ENCODE peak calls at places on chromosomes 4 and X, in seven cellular contexts. H is stimulated activated CD4-positive, alpha-beta T cell treated with anti-CD3 and anti-CD28 coated beads, Interleukin-15, amount 100 ng/mL, for 48 hours; R is stimulated activated CD8-positive, alpha-beta memory T cell treated with anti-CD3 and anti-CD28 coated beads, Interleukin-7, amount 100 ng/mL, for 1 hour; T is transverse colon; L is nephron progenitor cell; B is MM.1S; M is cardiac muscle cell. Z is an unnamed sample.

GRCh38 chr4:16496501-16496900 is 270.2 kb upstream of the TAPT1 start:
- DNase-seq in B (no peak), R (no peak), H (no peak), T (no peak), M (no peak), L (no peak), Z (no peak)

GRCh38 chr4:6204871-6205583 is 4.7 kb upstream of the JAKMIP1 start:
- DNase-seq in H (no peak), T (no peak), L (no peak), M (no peak), B (no peak), R (no peak), Z (no peak)

GRCh38 chr4:126071346-126072333 is 756.9 kb downstream of the FAT4 start:
- DNase-seq in T (no peak), B (no peak), H (no peak), R (no peak), M (peak; percentile 1), L (no peak), Z (peak; percentile 60)

GRCh38 chr4:152245706-152246105 is 290.2 kb downstream of the FBXW7 start:
- DNase-seq in M (no peak), L (no peak), B (no peak), T (no peak), H (no peak), R (no peak), Z (no peak)

GRCh38 chr4:14254252-14254651 is 626.7 kb upstream of the BOD1L1 start:
- DNase-seq in M (peak; percentile 38), R (no peak), T (peak; percentile 25), H (no peak), L (peak; percentile 34), B (peak; percentile 17), Z (peak; percentile 3)

GRCh38 chr4:82989567-82990429 is 20.8 kb downstream of the LIN54 start:
- DNase-seq in B (peak; percentile 67), M (no peak), T (no peak), R (no peak), L (no peak), H (no peak), Z (no peak)

GRCh38 chrX:3550160-3550765 is 163.2 kb downstream of the PRKX start:
- DNase-seq in M (no peak), R (no peak), L (no peak), T (peak; percentile 9), B (no peak), H (no peak), Z (peak; percentile 3)

GRCh38 chr4:184330008-184330400 is 112.3 kb upstream of the ENPP6 start:
- DNase-seq in H (no peak), L (no peak), R (no peak), B (no peak), M (no peak), T (peak; percentile 57), Z (peak; percentile 50)

GRCh38 chr4:168751263-168752225 is 254.7 kb downstream of the PALLD start:
- DNase-seq in L (no peak), B (no peak), T (no peak), M (no peak), R (no peak), H (no peak), Z (no peak)

GRCh38 chr4:41365726-41366125 is 109.0 kb downstream of the UCHL1 start:
- DNase-seq in M (no peak), B (no peak), L (no peak), R (no peak), T (no peak), H (no peak), Z (no peak)

GRCh38 chr4:7166981-7167700 is 25.2 kb upstream of the SORCS2 start:
- DNase-seq in B (no peak), T (peak; percentile 30), R (no peak), M (no peak), L (no peak), H (no peak), Z (peak; percentile 81)

GRCh38 chr4:7539659-7540058 is 104.9 kb upstream of the PSAPL1 start:
- DNase-seq in H (peak; percentile 30), R (peak; percentile 5), B (no peak), L (peak; percentile 68), T (no peak), M (no peak), Z (no peak)

GRCh38 chr4:76955187-76955586 is 5.6 kb downstream of the SEPTIN11 start:
- DNase-seq in R (no peak), H (no peak), M (no peak), L (no peak), B (no peak), T (no peak), Z (peak; percentile 6)

GRCh38 chrX:40922307-40922706 is 162.9 kb upstream of the USP9X start:
- DNase-seq in L (no peak), M (peak; percentile 67), B (peak; percentile 55), R (no peak), T (no peak), H (no peak), Z (no peak)

GRCh38 chrX:67596839-67597790 is 53.3 kb downstream of the AR start:
- DNase-seq in T (no peak), L (no peak), M (no peak), R (no peak), B (no peak), H (no peak), Z (no peak)

GRCh38 chr4:85430697-85431096 is 44.3 kb upstream of the ARHGAP24 start:
- DNase-seq in L (no peak), M (no peak), T (no peak), R (no peak), H (no peak), B (no peak), Z (no peak)

GRCh38 chrX:18855919-18856644 is 127.8 kb downstream of the PHKA2 start:
- DNase-seq in R (no peak), B (peak; percentile 26), H (no peak), M (no peak), L (no peak), T (no peak), Z (no peak)

GRCh38 chrX:132216806-132217202 is 2.4 kb downstream of the RAP2C start:
- DNase-seq in T (no peak), M (no peak), H (no peak), L (no peak), R (no peak), B (peak; percentile 29), Z (no peak)

GRCh38 chr4:166293551-166293950 is 420.5 kb downstream of the TLL1 start:
- DNase-seq in M (no peak), T (no peak), B (no peak), R (no peak), L (no peak), H (no peak), Z (no peak)

GRCh38 chr4:98544818-98545399 is 113.5 kb downstream of the TSPAN5 start:
- DNase-seq in M (no peak), L (no peak), T (no peak), B (no peak), H (no peak), R (no peak), Z (no peak)

GRCh38 chrX:122218666-122219065 is 965.4 kb upstream of the GRIA3 start:
- DNase-seq in M (no peak), L (no peak), T (no peak), B (no peak), R (no peak), H (no peak), Z (no peak)

GRCh38 chrX:137032841-137033773 is 688 bp downstream of the GPR101 start:
- DNase-seq in T (no peak), L (no peak), B (no peak), R (no peak), H (no peak), M (no peak), Z (no peak)

GRCh38 chrX:103817502-103817901 is 14.6 kb downstream of the RAB9B start:
- DNase-seq in T (no peak), H (no peak), L (peak; percentile 25), M (peak; percentile 74), B (peak; percentile 67), R (no peak), Z (no peak)

GRCh38 chrX:17291141-17291900 is 83.7 kb upstream of the NHS start:
- DNase-seq in R (no peak), T (no peak), H (no peak), B (no peak), M (no peak), L (no peak), Z (no peak)

GRCh38 chrX:135557344-135557743 is 36.9 kb downstream of the INTS6L start:
- DNase-seq in B (no peak), L (no peak), T (no peak), H (no peak), R (no peak), M (no peak), Z (no peak)

GRCh38 chrX:26848511-26848910 is 614.6 kb downstream of the PPP4R3C start:
- DNase-seq in H (no peak), B (no peak), L (no peak), T (no peak), R (no peak), M (no peak), Z (no peak)

GRCh38 chr4:181018472-181018871 is 1224.7 kb upstream of the TENM3 start:
- DNase-seq in B (no peak), T (no peak), R (no peak), M (no peak), H (no peak), L (no peak), Z (no peak)

GRCh38 chrX:64204252-64204651 is 1.3 kb downstream of the AMER1 start:
- DNase-seq in R (no peak), T (peak; percentile 16), M (no peak), B (no peak), H (no peak), L (peak; percentile 19), Z (no peak)

GRCh38 chr4:112888617-112889016 is 160.8 kb upstream of the ANK2 start:
- DNase-seq in M (no peak), H (no peak), B (no peak), L (no peak), T (no peak), R (no peak), Z (no peak)

GRCh38 chr4:6419452-6420028 is 52.9 kb downstream of the PPP2R2C start:
- DNase-seq in L (no peak), R (no peak), M (peak; percentile 18), H (no peak), T (no peak), B (no peak), Z (no peak)

Z was measured in thyroid gland.